ENCODE peak calls at places on chromosomes 13 and 19, in four cellular contexts. One of them, this sample, is unnamed.

GRCh38 chr13:27808866-27809546 is 16.7 kb downstream of the GSX1 start:
- DNase-seq in HTR-8/SVneo: no peak
- DNase-seq in amniotic stem cell: no peak
- DNase-seq in stimulated activated naive CD4-positive, alpha-beta T cell treated with Interleukin-2 at 50 U/mL for 16 hours: no peak
- DNase-seq in this sample: no peak

GRCh38 chr13:38763446-38764381 is 76.8 kb downstream of the FREM2 start:
- DNase-seq in stimulated activated naive CD4-positive, alpha-beta T cell treated with Interleukin-2 at 50 U/mL for 16 hours: no peak
- DNase-seq in amniotic stem cell: peak
- DNase-seq in HTR-8/SVneo: peak
- DNase-seq in this sample: no peak

GRCh38 chr13:73412933-73413332 is 354.1 kb downstream of the KLF5 start:
- DNase-seq in HTR-8/SVneo: no peak
- DNase-seq in stimulated activated naive CD4-positive, alpha-beta T cell treated with Interleukin-2 at 50 U/mL for 16 hours: no peak
- DNase-seq in amniotic stem cell: no peak
- DNase-seq in this sample: no peak

GRCh38 chr19:7099597-7099921 is 30.1 kb downstream of the ZNF557 start:
- DNase-seq in stimulated activated naive CD4-positive, alpha-beta T cell treated with Interleukin-2 at 50 U/mL for 16 hours: no peak
- DNase-seq in amniotic stem cell: no peak
- DNase-seq in HTR-8/SVneo: no peak
- DNase-seq in this sample: no peak

GRCh38 chr19:5172859-5173577 is 167.6 kb downstream of the PTPRS start:
- DNase-seq in stimulated activated naive CD4-positive, alpha-beta T cell treated with Interleukin-2 at 50 U/mL for 16 hours: no peak
- DNase-seq in HTR-8/SVneo: peak
- DNase-seq in amniotic stem cell: peak
- DNase-seq in this sample: no peak

GRCh38 chr13:110382229-110382628 is 75.1 kb downstream of the COL4A2 start:
- DNase-seq in HTR-8/SVneo: no peak
- DNase-seq in stimulated activated naive CD4-positive, alpha-beta T cell treated with Interleukin-2 at 50 U/mL for 16 hours: no peak
- DNase-seq in amniotic stem cell: peak
- DNase-seq in this sample: no peak

GRCh38 chr19:43540381-43540780 is 7.4 kb downstream of the ZNF575 start:
- DNase-seq in amniotic stem cell: no peak
- DNase-seq in HTR-8/SVneo: no peak
- DNase-seq in stimulated activated naive CD4-positive, alpha-beta T cell treated with Interleukin-2 at 50 U/mL for 16 hours: no peak
- DNase-seq in this sample: no peak

GRCh38 chr19:18425515-18426415 is 6.6 kb downstream of the SSBP4 start:
- DNase-seq in HTR-8/SVneo: no peak
- DNase-seq in amniotic stem cell: peak
- DNase-seq in stimulated activated naive CD4-positive, alpha-beta T cell treated with Interleukin-2 at 50 U/mL for 16 hours: no peak
- DNase-seq in this sample: no peak

This sample was measured in T-helper 22 cell.